ENCODE peak calls at places on chromosomes 11 and 22, in six cellular contexts. F is cardiac muscle cell, A is BE2C, U is bronchial epithelial cell, M is suprapubic skin, L is Caco-2. Z is an unnamed sample.

GRCh38 chr11:59556883-59557205 is 45.5 kb downstream of the OR4D9 start:
- DNase-seq in M (no peak), A (no peak), L (peak), U (no peak), F (no peak), Z (no peak)

GRCh38 chr22:28600546-28601143 is 79.0 kb downstream of the TTC28 start:
- DNase-seq in L (peak), A (peak), M (no peak), U (peak), F (peak), Z (peak)

GRCh38 chr11:126282361-126282741 is 542 bp upstream of the TIRAP start:
- DNase-seq in U (no peak), M (no peak), A (peak), F (peak), L (peak), Z (peak)

GRCh38 chr11:43289368-43289767 is 22.4 kb upstream of the API5 start:
- DNase-seq in A (no peak), M (no peak), U (no peak), F (no peak), L (no peak), Z (no peak)

GRCh38 chr22:46572911-46573780 is 35.7 kb upstream of the CELSR1 start:
- DNase-seq in M (peak), A (no peak), L (no peak), U (no peak), F (no peak), Z (no peak)

GRCh38 chr11:73182824-73183321 is 35.2 kb upstream of the P2RY2 start:
- DNase-seq in F (peak), M (peak), A (no peak), U (no peak), L (no peak), Z (no peak)

GRCh38 chr22:48954781-48955311 is 872.8 kb downstream of the BRD1 start:
- DNase-seq in M (peak), U (no peak), F (no peak), L (no peak), A (no peak), Z (no peak)

GRCh38 chr22:17501679-17502285 is 61.5 kb upstream of the SLC25A18 start:
- DNase-seq in L (peak), U (peak), M (no peak), F (peak), A (peak), Z (peak)

GRCh38 chr11:13288375-13289029 is 10.9 kb downstream of the BMAL1 start:
- DNase-seq in M (no peak), A (no peak), U (peak), L (no peak), F (no peak), Z (no peak)

GRCh38 chr22:36923458-36923784 is 10.0 kb downstream of the CSF2RB start:
- DNase-seq in U (no peak), F (no peak), A (no peak), L (no peak), M (no peak), Z (no peak)

GRCh38 chr11:68750197-68750987 is 928 bp downstream of the TESMIN start:
- DNase-seq in L (no peak), A (no peak), M (peak), U (no peak), F (no peak), Z (no peak)

GRCh38 chr11:30605036-30605435 is 18.9 kb upstream of the MPPED2 start:
- DNase-seq in A (no peak), L (no peak), U (no peak), F (no peak), M (no peak), Z (no peak)

GRCh38 chr11:66718320-66718971 is 10.6 kb downstream of the SPTBN2 start:
- DNase-seq in M (no peak), U (peak), F (no peak), A (no peak), L (no peak), Z (no peak)

GRCh38 chr11:66956689-66957290 is 1.4 kb downstream of the PC start:
- DNase-seq in L (peak), M (no peak), A (no peak), U (peak), F (peak), Z (peak)

GRCh38 chr11:90134420-90135003 is at the start of gene NAALAD2:
- DNase-seq in F (peak), M (peak), L (peak), A (peak), U (no peak), Z (peak)

GRCh38 chr11:104573431-104573830 is 324.8 kb downstream of the CASP12 start:
- DNase-seq in L (no peak), F (peak), A (no peak), U (peak), M (no peak), Z (peak)

GRCh38 chr22:26585104-26585790 is 4.7 kb downstream of the TPST2 start:
- DNase-seq in L (no peak), U (peak), F (peak), M (no peak), A (peak), Z (peak)

GRCh38 chr11:73866095-73866579 is 10.5 kb downstream of the COA4 start:
- DNase-seq in F (peak), U (no peak), A (peak), L (no peak), M (no peak), Z (peak)

GRCh38 chr11:40139507-40139906 is 1319.9 kb downstream of the LRRC4C start:
- DNase-seq in U (no peak), L (no peak), A (no peak), M (no peak), F (no peak), Z (no peak)

GRCh38 chr11:2992234-2992999 is at the start of gene NAP1L4:
- DNase-seq in A (peak), M (peak), L (peak), U (peak), F (peak), Z (peak)

GRCh38 chr11:67071420-67072284 is 15.0 kb downstream of the RHOD start:
- DNase-seq in A (peak), U (no peak), M (no peak), L (peak), F (peak), Z (peak)

GRCh38 chr11:119324124-119324665 is 7.3 kb upstream of the MCAM start:
- DNase-seq in A (no peak), U (no peak), F (no peak), M (peak), L (no peak), Z (no peak)

GRCh38 chr11:106021181-106021966 is 666 bp downstream of the MSANTD4 start:
- DNase-seq in F (peak), A (no peak), M (no peak), U (peak), L (no peak), Z (peak)

GRCh38 chr11:14907411-14908213 is 15.6 kb upstream of the CYP2R1 start:
- DNase-seq in U (no peak), F (peak), A (peak), L (peak), M (peak), Z (peak)

GRCh38 chr11:110130642-110131238 is 37.5 kb downstream of the ZC3H12C start:
- DNase-seq in U (no peak), A (peak), L (no peak), M (no peak), F (peak), Z (peak)

GRCh38 chr11:119223856-119224255 is 17.7 kb downstream of the CBL start:
- DNase-seq in U (no peak), L (no peak), F (no peak), A (no peak), M (no peak), Z (no peak)

GRCh38 chr11:23123766-23124165 is 263.5 kb upstream of the CCDC179 start:
- DNase-seq in L (no peak), M (no peak), A (no peak), U (peak), F (peak), Z (peak)

GRCh38 chr11:117430293-117430955 is 102.8 kb downstream of the CEP164 start:
- DNase-seq in L (no peak), F (no peak), M (no peak), U (no peak), A (no peak), Z (no peak)

GRCh38 chr11:86372586-86372985 is 2.1 kb upstream of the CCDC81 start:
- DNase-seq in F (no peak), U (peak), M (no peak), A (no peak), L (no peak), Z (no peak)

DNA sequence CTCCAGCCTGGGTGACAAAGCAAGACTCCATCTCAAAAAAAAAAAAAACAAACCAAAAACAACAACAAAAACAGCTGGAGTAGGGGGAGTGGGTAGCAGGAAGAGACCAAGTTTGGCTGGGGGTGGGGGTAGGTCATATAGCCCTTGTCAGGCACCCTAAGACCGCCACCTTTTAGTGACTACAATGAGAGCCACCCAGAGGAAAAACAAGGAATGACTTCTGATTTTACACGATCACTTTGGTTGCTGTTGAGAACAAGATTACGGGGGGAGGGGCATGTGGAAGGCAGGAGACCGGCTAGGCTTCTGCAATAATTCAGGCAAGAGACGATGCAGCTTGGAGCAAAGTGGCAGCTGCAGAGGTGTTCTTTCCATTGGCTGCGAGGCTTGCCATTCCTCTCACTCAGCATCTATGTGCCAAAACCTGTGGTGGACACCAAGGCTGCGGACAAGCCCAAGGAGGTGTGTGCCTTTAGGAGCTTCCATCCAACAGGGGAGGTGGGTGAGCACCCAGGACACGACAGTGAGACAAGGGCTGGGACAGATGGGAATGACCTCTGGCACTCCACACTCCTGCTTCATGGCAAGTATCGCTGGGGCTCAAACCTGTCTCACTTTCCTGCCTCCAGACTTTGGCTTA is 1.7 kb downstream of the RPS19BP1 start:
- DNase-seq in U (peak), L (peak), F (peak), M (no peak), A (peak), Z (peak)
- TF ChIP-seq CTCF in U (peak), L (peak), F (peak), M (no peak), A (peak), Z (peak)

GRCh38 chr11:71999360-71999759 is 651 bp downstream of the IL18BP start:
- DNase-seq in L (no peak), A (no peak), F (peak), U (no peak), M (no peak), Z (peak)
- H3K4me3 ChIP-seq in L (no peak), A (no peak), F (no peak), U (no peak), M (peak), Z (no peak)

DNA sequence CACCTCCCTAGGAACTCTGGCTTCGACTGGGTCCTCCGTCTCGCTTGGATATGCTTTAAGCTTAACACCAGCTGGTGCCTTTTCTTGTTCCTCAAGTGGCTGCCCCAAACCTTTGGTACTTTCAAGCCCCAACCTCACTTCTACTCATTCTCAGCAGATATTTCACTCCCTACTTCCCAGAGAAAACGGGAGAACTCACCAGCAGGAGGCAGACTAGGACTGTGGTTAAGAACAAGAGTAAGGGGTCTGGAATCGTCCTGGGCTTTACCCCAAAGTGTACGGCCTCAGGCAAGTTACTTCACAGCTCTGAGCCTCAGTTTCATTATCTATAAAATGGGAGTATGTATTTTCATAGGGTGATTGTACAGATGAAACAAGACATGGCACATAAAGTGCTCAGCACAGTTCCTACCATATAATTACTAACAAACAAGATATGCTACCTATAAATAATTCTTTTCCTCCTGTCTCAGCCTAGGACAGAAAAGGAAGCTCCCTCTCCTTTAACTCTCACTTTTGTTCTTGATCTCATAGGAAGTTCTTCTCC is 37.8 kb downstream of the PAMR1 start:
- DNase-seq in A (peak), F (peak), U (peak), M (no peak), L (peak), Z (peak)
- TF ChIP-seq CTCF in A (peak), F (peak), U (peak), M (no peak), L (peak), Z (peak)

GRCh38 chr11:95337175-95337957 is 106.4 kb upstream of the SESN3 start:
- DNase-seq in M (peak), U (peak), L (no peak), F (peak), A (peak), Z (peak)
- H3K4me3 ChIP-seq in M (peak), U (no peak), L (no peak), F (no peak), A (no peak), Z (peak)

GRCh38 chr11:113725883-113726405 is 19.8 kb upstream of the TMPRSS5 start:
- DNase-seq in A (no peak), L (peak), M (no peak), U (peak), F (no peak), Z (no peak)

GRCh38 chr11:113722934-113723333 is 16.8 kb upstream of the TMPRSS5 start:
- DNase-seq in U (peak), M (no peak), F (no peak), L (no peak), A (no peak), Z (no peak)

GRCh38 chr11:113723706-113724246 is 17.7 kb upstream of the TMPRSS5 start:
- DNase-seq in A (peak), F (no peak), U (no peak), M (no peak), L (no peak), Z (no peak)

GRCh38 chr11:113722221-113722620 is 16.1 kb upstream of the TMPRSS5 start:
- DNase-seq in A (no peak), M (no peak), L (no peak), U (no peak), F (peak), Z (peak)

GRCh38 chr11:113725411-113725810 is 19.3 kb upstream of the TMPRSS5 start:
- DNase-seq in F (no peak), A (no peak), M (no peak), L (peak), U (no peak), Z (no peak)
- TF ChIP-seq CTCF in F (no peak), A (peak), M (no peak), L (peak), U (no peak), Z (no peak)

GRCh38 chr11:125164091-125164421 is 495 bp upstream of the PKNOX2 start:
- DNase-seq in A (no peak), L (no peak), F (no peak), U (no peak), M (no peak), Z (no peak)
- H3K4me3 ChIP-seq in A (no peak), L (no peak), F (peak), U (no peak), M (peak), Z (peak)

DNA sequence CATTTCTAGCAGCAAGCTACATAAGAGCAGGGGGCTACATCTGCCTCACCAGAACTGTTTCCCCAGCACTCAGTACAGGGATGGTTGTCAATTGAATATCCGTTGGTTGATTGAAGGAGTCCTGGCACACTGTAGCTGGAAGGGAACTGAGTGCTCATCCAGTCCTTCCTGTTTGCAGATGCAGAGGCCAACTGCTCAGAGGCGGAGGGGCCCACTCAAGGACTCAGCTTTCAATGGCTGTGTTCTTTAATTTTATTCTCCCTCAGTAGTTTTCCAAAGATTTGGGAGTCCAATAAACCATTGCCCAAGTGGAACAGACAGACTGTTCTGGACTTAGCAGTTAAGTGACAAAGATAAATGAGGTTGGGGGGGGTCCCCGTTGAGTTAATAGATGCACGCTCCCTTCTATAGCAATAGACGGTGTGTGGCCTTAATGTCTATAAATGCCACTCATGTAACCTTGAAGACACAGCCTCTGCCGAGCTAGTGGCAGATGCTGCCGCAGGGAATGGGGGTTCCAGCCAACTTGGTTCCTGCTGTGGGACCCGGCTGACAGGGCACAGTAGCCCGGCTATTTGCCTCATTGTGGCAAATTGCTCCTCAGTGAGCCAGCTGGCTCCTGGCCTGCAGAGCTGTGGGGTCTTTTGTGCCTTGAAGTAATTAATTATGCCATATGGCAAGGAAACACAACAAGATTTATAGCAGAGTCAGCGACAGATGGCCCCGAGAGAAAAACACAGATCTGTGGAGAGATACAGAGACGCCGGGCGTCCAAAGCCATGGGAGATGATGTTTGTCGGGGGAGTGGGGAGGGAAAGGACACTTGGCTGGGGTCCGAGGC is 71.3 kb upstream of the GRK3 start:
- DNase-seq in F (no peak), A (peak), M (no peak), U (no peak), L (no peak), Z (no peak)
- TF ChIP-seq CTCF in F (no peak), A (no peak), M (no peak), U (no peak), L (no peak), Z (no peak)

Z was measured in fibroblast of pulmonary artery.